ENCODE peak calls at places on chromosomes 13 and 19, in five cellular contexts. K, R, U, D and Z are unnamed samples.

GRCh38 chr13:110271313-110271712 is 35.6 kb downstream of the COL4A1 start:
- DNase-seq in K (no peak), R (no peak), U (no peak), D (no peak), Z (no peak)

GRCh38 chr13:19581675-19582074 is 20.3 kb upstream of the TPTE2 start:
- DNase-seq in K (no peak), R (no peak), U (no peak), D (no peak), Z (no peak)

GRCh38 chr13:73835138-73835721 is 299.0 kb downstream of the KLF12 start:
- DNase-seq in K (peak; percentile 24), R (no peak), U (no peak), D (peak; percentile 63), Z (no peak)

GRCh38 chr19:29302002-29302928 is 89.3 kb upstream of the UQCRFS1 start:
- DNase-seq in K (no peak), R (no peak), U (no peak), D (no peak), Z (no peak)

GRCh38 chr13:97338571-97338970 is 95.4 kb upstream of the RAP2A start:
- DNase-seq in K (no peak), R (no peak), U (no peak), D (no peak), Z (no peak)

GRCh38 chr19:30577551-30578090 is 205.4 kb downstream of the ZNF536 start:
- DNase-seq in K (no peak), R (no peak), U (no peak), D (no peak), Z (no peak)

GRCh38 chr19:38740932-38741331 is 3.3 kb downstream of the CAPN12 start:
- DNase-seq in K (no peak), R (no peak), U (no peak), D (peak; percentile 2), Z (no peak)

GRCh38 chr19:15576526-15577156 is 38.4 kb upstream of the CYP4F8 start:
- DNase-seq in K (no peak), R (no peak), U (no peak), D (no peak), Z (no peak)

GRCh38 chr13:97911311-97912138 is 42.0 kb upstream of the IPO5 start:
- DNase-seq in K (no peak), R (peak; percentile 5), U (peak; percentile 13), D (peak; percentile 45), Z (no peak)

GRCh38 chr19:32876236-32876918 is 6.8 kb upstream of the SLC7A9 start:
- DNase-seq in K (no peak), R (no peak), U (no peak), D (no peak), Z (no peak)

GRCh38 chr19:43124360-43124759 is 41.9 kb upstream of the PSG2 start:
- DNase-seq in K (no peak), R (no peak), U (no peak), D (no peak), Z (no peak)

GRCh38 chr13:79228972-79229371 is 177.1 kb downstream of the RBM26 start:
- DNase-seq in K (no peak), R (no peak), U (no peak), D (peak; percentile 2), Z (no peak)

GRCh38 chr13:30868806-30869470 is 37.1 kb upstream of the MEDAG start:
- DNase-seq in K (no peak), R (no peak), U (no peak), D (peak; percentile 34), Z (no peak)

GRCh38 chr19:37583340-37583739 is 11.3 kb downstream of the ZNF571 start:
- DNase-seq in K (no peak), R (no peak), U (no peak), D (no peak), Z (no peak)

GRCh38 chr19:45097776-45098520 is 5.0 kb downstream of the PPP1R37 start:
- DNase-seq in K (peak; percentile 92), R (no peak), U (no peak), D (peak; percentile 96), Z (no peak)

GRCh38 chr19:30223866-30224688 is 148.1 kb upstream of the ZNF536 start:
- DNase-seq in K (no peak), R (no peak), U (no peak), D (no peak), Z (no peak)

GRCh38 chr19:3931041-3931440 is 1.8 kb upstream of the NMRK2 start:
- DNase-seq in K (no peak), R (peak; percentile 71), U (no peak), D (no peak), Z (no peak)